ENCODE peak calls at places on chromosomes 5 and 9, in seven cellular contexts. S is left ventricle myocardium inferior, V is heart left ventricle, T is body of pancreas, Y is A673, J is OCI-LY7, I is ovary. Q is an unnamed sample.

GRCh38 chr5:149128023-149128875 is 13.0 kb upstream of the ABLIM3 start:
- DNase-seq in T (peak; percentile 16), J (peak; percentile 8), I (no peak), V (no peak), Y (peak; percentile 63), S (no peak), Q (peak; percentile 48)

GRCh38 chr5:122547669-122548068 is 227.2 kb upstream of the SNX2 start:
- DNase-seq in T (no peak), V (no peak), J (no peak), Y (no peak), S (no peak), I (no peak), Q (no peak)

GRCh38 chr9:7554699-7555098 is 244.9 kb downstream of the DMAC1 start:
- DNase-seq in I (no peak), J (no peak), T (no peak), S (no peak), Y (no peak), V (no peak), Q (no peak)

GRCh38 chr5:120817044-120817985 is 353.2 kb downstream of the PRR16 start:
- DNase-seq in V (no peak), I (no peak), J (no peak), T (no peak), S (no peak), Y (peak; percentile 42), Q (no peak)

GRCh38 chr5:62592558-62592957 is 13.9 kb downstream of the LRRC70 start:
- DNase-seq in S (no peak), T (no peak), V (no peak), J (no peak), Y (no peak), I (no peak), Q (no peak)

GRCh38 chr9:118651511-118651910 is 717.7 kb downstream of the BRINP1 start:
- DNase-seq in I (no peak), V (no peak), J (no peak), T (no peak), S (no peak), Y (no peak), Q (no peak)

GRCh38 chr9:19231126-19232035 is 888 bp downstream of the DENND4C start:
- DNase-seq in J (peak; percentile 34), Y (peak; percentile 12), I (no peak), V (no peak), T (no peak), S (no peak), Q (peak; percentile 35)

GRCh38 chr9:109908459-109909390 is 128.7 kb downstream of the PALM2AKAP2 start:
- DNase-seq in T (no peak), S (no peak), Y (no peak), J (peak; percentile 61), V (no peak), I (no peak), Q (no peak)

GRCh38 chr9:107020040-107020530 is 157.1 kb downstream of the ZNF462 start:
- DNase-seq in J (peak; percentile 8), Y (peak; percentile 5), S (no peak), T (peak; percentile 25), I (peak; percentile 21), V (no peak), Q (no peak)

GRCh38 chr9:136047775-136048559 is 47.1 kb downstream of the NACC2 start:
- DNase-seq in J (no peak), Y (no peak), I (no peak), V (no peak), S (no peak), T (no peak), Q (no peak)

GRCh38 chr9:133681658-133682306 is 45.6 kb downstream of the DBH start:
- DNase-seq in Y (no peak), S (peak; percentile 14), I (no peak), J (no peak), T (no peak), V (no peak), Q (no peak)

GRCh38 chr5:132474131-132474723 is 16.3 kb downstream of the IRF1 start:
- DNase-seq in Y (no peak), V (no peak), J (no peak), S (no peak), I (no peak), T (no peak), Q (peak; percentile 24)

GRCh38 chr5:123754167-123754840 is 242.3 kb downstream of the CSNK1G3 start:
- DNase-seq in T (no peak), Y (peak; percentile 15), S (no peak), V (no peak), J (no peak), I (no peak), Q (no peak)

GRCh38 chr5:2093859-2094615 is 211.3 kb upstream of the IRX4 start:
- DNase-seq in T (no peak), Y (no peak), V (peak; percentile 15), I (peak; percentile 47), S (no peak), J (no peak), Q (no peak)

GRCh38 chr5:158877124-158877581 is 222.6 kb downstream of the EBF1 start:
- DNase-seq in Y (no peak), V (no peak), S (no peak), I (no peak), T (peak; percentile 7), J (peak; percentile 64), Q (no peak)

GRCh38 chr9:1086517-1086916 is 36.4 kb downstream of the DMRT2 start:
- DNase-seq in I (no peak), Y (no peak), T (no peak), V (no peak), J (no peak), S (no peak), Q (no peak)

GRCh38 chr5:132836852-132837251 is 6.4 kb upstream of the SHROOM1 start:
- DNase-seq in Y (no peak), T (no peak), S (no peak), V (no peak), J (no peak), I (no peak), Q (no peak)

DNA sequence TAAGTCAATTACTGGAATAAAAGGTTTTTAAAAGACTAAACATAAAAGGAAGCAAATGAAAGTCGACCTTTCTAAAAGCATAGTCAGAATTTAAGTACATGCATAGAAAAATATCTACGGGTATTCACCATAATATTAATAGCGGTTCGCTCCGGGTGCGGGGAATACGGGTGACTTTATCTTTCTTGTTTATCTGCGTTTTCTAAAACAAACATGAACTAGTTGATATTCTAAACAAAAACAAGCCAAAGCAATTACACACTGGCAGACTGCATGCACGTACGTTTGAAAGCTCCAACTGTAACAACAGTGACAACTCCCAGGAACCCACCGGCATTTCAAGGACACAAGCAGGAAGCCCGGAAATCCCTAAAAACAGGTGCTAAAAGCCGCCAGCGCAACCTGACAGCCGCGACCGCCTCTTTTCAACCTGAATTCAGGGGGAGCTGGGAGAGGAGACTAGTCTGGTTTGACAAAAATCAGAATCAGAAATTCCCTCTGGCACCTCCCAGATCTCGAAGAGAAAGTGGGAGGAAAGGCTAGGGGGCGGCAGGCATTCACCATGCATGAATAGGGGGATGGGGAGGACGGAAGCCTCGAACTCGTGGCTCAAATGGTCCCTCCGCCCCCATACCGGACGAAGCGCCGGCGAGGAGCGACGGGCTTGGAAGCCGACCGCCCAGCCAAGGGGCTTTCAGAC is 512 bp downstream of the PANK3 start:
- DNase-seq in S (no peak), Y (peak; percentile 63), T (peak; percentile 62), V (no peak), J (no peak), I (no peak), Q (no peak)
- TF ChIP-seq CTCF in S (no peak), Y (no peak), T (no peak), V (no peak), J (no peak), I (no peak), Q (no peak)

DNA sequence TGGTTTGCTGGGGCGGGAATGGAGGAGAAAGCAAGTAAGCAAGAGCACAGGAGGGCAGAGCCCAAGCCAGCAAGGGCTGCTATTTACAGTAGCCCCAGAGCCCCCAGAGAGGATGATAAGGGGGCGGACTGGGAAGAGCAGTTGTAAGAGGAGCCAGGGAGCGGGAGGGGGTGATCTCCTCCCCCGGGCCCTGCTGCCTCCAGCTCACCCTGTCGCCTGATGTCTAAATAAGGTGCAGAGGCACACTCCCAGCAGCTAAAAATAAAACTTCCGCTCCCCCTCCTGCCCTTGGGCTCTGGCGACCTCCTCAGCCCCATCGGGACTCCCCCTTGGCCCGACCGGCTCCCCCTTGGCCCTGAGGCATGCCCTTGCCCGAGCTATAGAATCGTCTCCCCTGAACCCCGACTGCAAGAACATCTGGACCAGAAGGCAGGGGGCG is 14.4 kb upstream of the CCDC69 start:
- DNase-seq in S (peak; percentile 71), I (peak; percentile 56), V (peak; percentile 85), T (no peak), J (peak; percentile 63), Y (no peak), Q (no peak)
- H3K4me1 ChIP-seq in S (peaks cover 46% of the 10 kb centered on the region), I (peaks cover 12% of the 10 kb centered on the region), V (peaks cover 20% of the 10 kb centered on the region), T (peaks cover 20% of the 10 kb centered on the region), J (peaks cover 88% of the 10 kb centered on the region), Y (no peaks in the 10 kb centered on the region), Q (peaks cover 9% of the 10 kb centered on the region)

DNA sequence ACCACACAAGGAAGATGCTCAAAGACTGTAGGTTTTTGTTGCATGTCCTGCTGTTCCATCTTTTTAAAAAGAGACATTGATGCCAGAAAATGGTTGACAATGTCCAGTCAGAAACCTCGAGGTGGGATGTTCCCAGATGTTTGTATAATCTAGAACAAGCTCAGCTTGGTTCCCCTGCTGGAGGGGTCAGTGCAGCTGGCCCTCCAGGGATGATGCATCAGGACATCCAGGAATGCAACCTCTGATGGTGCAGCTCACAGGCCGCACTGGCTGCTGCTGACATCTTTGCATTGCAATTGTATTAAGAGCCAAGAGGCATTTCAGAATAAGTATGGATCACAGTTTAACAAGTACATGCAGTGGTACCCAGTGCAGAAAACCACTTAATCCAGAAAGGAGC is 122.4 kb downstream of the MED10 start:
- DNase-seq in T (no peak), I (no peak), V (no peak), Y (no peak), S (no peak), J (no peak), Q (no peak)
- H3K9me3 ChIP-seq in T (no peaks in the 10 kb centered on the region), I (no peaks in the 10 kb centered on the region), V (no peaks in the 10 kb centered on the region), Y (no peaks in the 10 kb centered on the region), S (peaks cover 1% of the 10 kb centered on the region), J (no peaks in the 10 kb centered on the region), Q (no peaks in the 10 kb centered on the region)

GRCh38 chr5:175729829-175730277 is 72.0 kb downstream of the HRH2 start:
- DNase-seq in V (peak; percentile 88), J (peak; percentile 78), I (peak; percentile 95), T (peak; percentile 94), S (peak; percentile 86), Y (peak; percentile 88), Q (peak; percentile 97)

GRCh38 chr5:175728316-175728715 is 70.4 kb downstream of the HRH2 start:
- DNase-seq in V (no peak), Y (no peak), J (no peak), S (no peak), T (no peak), I (no peak), Q (no peak)

GRCh38 chr5:175731756-175732465 is 74.0 kb downstream of the HRH2 start:
- DNase-seq in I (no peak), S (no peak), V (no peak), J (no peak), T (no peak), Y (no peak), Q (no peak)

GRCh38 chr5:175731172-175731571 is 73.3 kb downstream of the HRH2 start:
- DNase-seq in I (no peak), Y (no peak), T (no peak), V (no peak), S (no peak), J (no peak), Q (no peak)

GRCh38 chr5:175728885-175729828 is 71.3 kb downstream of the HRH2 start:
- DNase-seq in Y (no peak), J (no peak), S (no peak), V (no peak), I (no peak), T (no peak), Q (peak; percentile 50)
- TF ChIP-seq CTCF in Y (no peak), J (no peak), S (no peak), V (no peak), I (no peak), T (no peak), Q (peak; percentile 16)